ENCODE peak calls at places on chromosomes 1 and 21, in nine cellular contexts. N is CD8-positive, alpha-beta memory T cell; U is retinal pigment epithelial cell; H is right lobe of liver; A is esophagus squamous epithelium; X is H1; Y is cardiac muscle cell; W is MM.1S; C is heart left ventricle. F is an unnamed sample.

GRCh38 chr1:34631126-34631525 is 123.7 kb upstream of the GJB5 start:
- DNase-seq in N (no peak), U (no peak), H (no peak), A (no peak), X (no peak), Y (no peak), W (no peak), C (no peak), F (no peak)

GRCh38 chr1:185646202-185646683 is 87.9 kb upstream of the HMCN1 start:
- DNase-seq in N (no peak), U (peak), H (no peak), A (no peak), X (no peak), Y (peak), W (no peak), C (peak), F (no peak)

GRCh38 chr1:6166655-6167390 is 13.3 kb downstream of the CHD5 start:
- DNase-seq in N (no peak), U (no peak), H (no peak), A (no peak), X (no peak), Y (no peak), W (no peak), C (no peak), F (no peak)

GRCh38 chr21:38455403-38455802 is 42.9 kb downstream of the ERG start:
- DNase-seq in N (no peak), U (no peak), H (no peak), A (no peak), X (no peak), Y (no peak), W (no peak), C (no peak), F (no peak)

GRCh38 chr1:181423301-181423918 is 59.9 kb upstream of the CACNA1E start:
- DNase-seq in N (no peak), U (peak), H (no peak), A (no peak), X (peak), Y (peak), W (peak), C (peak), F (peak)

GRCh38 chr1:246117066-246117791 is 389.9 kb downstream of the SMYD3 start:
- DNase-seq in N (no peak), U (no peak), H (no peak), A (no peak), X (no peak), Y (peak), W (peak), C (peak), F (peak)

GRCh38 chr1:64195089-64195410 is 8.4 kb upstream of the UBE2U start:
- DNase-seq in N (no peak), U (no peak), H (no peak), A (no peak), X (no peak), Y (no peak), W (no peak), C (no peak), F (no peak)

GRCh38 chr1:154419620-154420020 is 14.5 kb downstream of the IL6R start:
- DNase-seq in N (no peak), U (peak), H (peak), A (peak), X (no peak), Y (no peak), W (peak), C (peak), F (no peak)

GRCh38 chr1:57674803-57675202 is 250.9 kb upstream of the DAB1 start:
- DNase-seq in N (no peak), U (no peak), H (no peak), A (no peak), X (no peak), Y (no peak), W (no peak), C (no peak), F (no peak)

GRCh38 chr1:48687271-48688045 is 89.2 kb downstream of the BEND5 start:
- DNase-seq in N (no peak), U (no peak), H (no peak), A (no peak), X (no peak), Y (no peak), W (no peak), C (no peak), F (no peak)

GRCh38 chr1:80251591-80251990 is 1245.1 kb upstream of the ADGRL4 start:
- DNase-seq in N (no peak), U (no peak), H (no peak), A (no peak), X (no peak), Y (no peak), W (peak), C (no peak), F (no peak)

GRCh38 chr1:69738458-69738857 is 170.7 kb downstream of the LRRC7 start:
- DNase-seq in N (no peak), U (no peak), H (no peak), A (no peak), X (no peak), Y (no peak), W (no peak), C (no peak), F (no peak)

GRCh38 chr1:117656202-117656641 is 50.4 kb downstream of the TENT5C start:
- DNase-seq in N (peak), U (no peak), H (peak), A (no peak), X (no peak), Y (no peak), W (peak), C (no peak), F (peak)

GRCh38 chr1:229844675-229845074 is 218.6 kb downstream of the URB2 start:
- DNase-seq in N (no peak), U (no peak), H (no peak), A (no peak), X (no peak), Y (peak), W (no peak), C (no peak), F (no peak)

GRCh38 chr1:40258445-40258769 is 371 bp downstream of the ZMPSTE24 start:
- DNase-seq in N (no peak), U (peak), H (no peak), A (no peak), X (no peak), Y (no peak), W (no peak), C (no peak), F (no peak)

GRCh38 chr1:8516793-8517556 is 199.1 kb downstream of the SLC45A1 start:
- DNase-seq in N (no peak), U (no peak), H (no peak), A (no peak), X (no peak), Y (no peak), W (no peak), C (no peak), F (no peak)

GRCh38 chr1:107267489-107267888 is 126.7 kb downstream of the NTNG1 start:
- DNase-seq in N (no peak), U (no peak), H (no peak), A (no peak), X (no peak), Y (no peak), W (no peak), C (no peak), F (no peak)

GRCh38 chr21:46196733-46197132 is 12.5 kb upstream of the SPATC1L start:
- DNase-seq in N (no peak), U (no peak), H (no peak), A (no peak), X (peak), Y (no peak), W (no peak), C (no peak), F (no peak)

GRCh38 chr1:206001476-206001888 is 1.7 kb downstream of the RAB7B start:
- DNase-seq in N (no peak), U (peak), H (no peak), A (no peak), X (no peak), Y (no peak), W (no peak), C (no peak), F (no peak)

GRCh38 chr21:33540711-33541104 is 1.2 kb downstream of the GART start:
- DNase-seq in N (no peak), U (no peak), H (no peak), A (no peak), X (no peak), Y (no peak), W (peak), C (no peak), F (no peak)
- H3K4me3 ChIP-seq in N (no peak), U (peak), H (peak), A (peak), X (peak), Y (no peak), W (peak), C (no peak), F (peak)

DNA sequence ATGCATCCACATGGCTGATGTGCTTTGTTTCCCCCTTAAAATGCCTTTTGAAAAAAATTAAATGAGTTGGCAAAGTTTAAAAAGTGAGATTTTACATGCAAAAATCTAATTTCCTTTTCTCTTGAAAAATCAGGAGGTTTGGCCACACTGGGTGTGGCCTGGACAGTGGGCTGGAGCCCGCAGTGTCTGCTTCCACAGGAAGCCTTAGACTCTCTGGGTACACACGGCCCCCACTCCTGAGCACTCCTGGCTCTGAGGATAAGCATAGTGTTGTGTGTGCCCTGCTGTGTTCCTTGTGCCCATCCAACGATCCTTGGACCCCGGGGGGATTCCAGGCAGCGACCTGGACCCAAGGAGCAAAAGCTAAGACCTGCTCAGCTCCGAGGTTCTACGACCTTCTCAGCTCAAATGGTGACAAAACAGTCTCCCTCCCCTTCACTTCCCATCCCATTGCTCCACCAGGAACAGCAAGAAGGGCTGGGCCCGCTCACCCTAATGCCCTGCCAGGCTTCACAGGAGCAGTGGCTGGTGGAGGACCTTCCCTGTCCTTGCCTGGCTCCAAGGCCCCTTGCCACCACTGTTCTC is 395.6 kb downstream of the PTPRU start:
- DNase-seq in N (no peak), U (no peak), H (no peak), A (no peak), X (no peak), Y (no peak), W (no peak), C (no peak), F (no peak)
- H3K4me3 ChIP-seq in N (no peak), U (no peak), H (no peak), A (no peak), X (no peak), Y (no peak), W (no peak), C (no peak), F (no peak)

DNA sequence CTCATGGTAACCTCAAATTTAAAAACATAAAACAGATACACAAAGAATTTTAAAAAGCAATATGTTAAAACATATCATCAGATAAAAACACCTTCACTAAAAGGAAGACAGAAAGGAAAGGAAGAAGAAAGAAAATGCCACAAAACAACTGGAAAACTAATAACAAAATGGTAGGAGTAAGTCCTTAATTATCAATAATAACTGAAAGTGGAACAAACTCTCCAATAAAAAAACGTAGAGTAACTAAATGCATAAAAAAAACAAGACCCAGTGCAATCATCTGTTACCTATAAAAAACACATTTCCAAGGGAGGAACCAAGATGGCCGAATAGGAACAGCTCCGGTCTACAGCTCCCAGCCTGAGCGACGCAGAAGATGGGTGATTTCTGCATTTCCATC is 47.1 kb upstream of the ACADM start:
- DNase-seq in N (no peak), U (no peak), H (no peak), A (no peak), X (no peak), Y (no peak), W (no peak), C (no peak), F (no peak)
- H3K4me3 ChIP-seq in N (no peak), U (no peak), H (no peak), A (no peak), X (peak), Y (no peak), W (no peak), C (no peak), F (no peak)

GRCh38 chr1:33307494-33307864 is 13.4 kb downstream of the A3GALT2 start:
- DNase-seq in N (no peak), U (no peak), H (no peak), A (no peak), X (no peak), Y (no peak), W (no peak), C (no peak), F (no peak)

GRCh38 chr1:33302325-33302724 is 18.6 kb downstream of the A3GALT2 start:
- DNase-seq in N (no peak), U (no peak), H (no peak), A (no peak), X (no peak), Y (no peak), W (no peak), C (no peak), F (peak)

GRCh38 chr1:33305016-33305415 is 15.9 kb downstream of the A3GALT2 start:
- DNase-seq in N (no peak), U (no peak), H (no peak), A (no peak), X (no peak), Y (no peak), W (no peak), C (no peak), F (no peak)

GRCh38 chr1:33306561-33307493 is 14.1 kb downstream of the A3GALT2 start:
- DNase-seq in N (no peak), U (no peak), H (no peak), A (no peak), X (peak), Y (no peak), W (no peak), C (no peak), F (no peak)

GRCh38 chr1:33306061-33306460 is 14.8 kb downstream of the A3GALT2 start:
- DNase-seq in N (no peak), U (no peak), H (no peak), A (no peak), X (no peak), Y (no peak), W (no peak), C (no peak), F (no peak)
- H3K4me3 ChIP-seq in N (no peak), U (no peak), H (no peak), A (peak), X (no peak), Y (no peak), W (no peak), C (no peak), F (no peak)

DNA sequence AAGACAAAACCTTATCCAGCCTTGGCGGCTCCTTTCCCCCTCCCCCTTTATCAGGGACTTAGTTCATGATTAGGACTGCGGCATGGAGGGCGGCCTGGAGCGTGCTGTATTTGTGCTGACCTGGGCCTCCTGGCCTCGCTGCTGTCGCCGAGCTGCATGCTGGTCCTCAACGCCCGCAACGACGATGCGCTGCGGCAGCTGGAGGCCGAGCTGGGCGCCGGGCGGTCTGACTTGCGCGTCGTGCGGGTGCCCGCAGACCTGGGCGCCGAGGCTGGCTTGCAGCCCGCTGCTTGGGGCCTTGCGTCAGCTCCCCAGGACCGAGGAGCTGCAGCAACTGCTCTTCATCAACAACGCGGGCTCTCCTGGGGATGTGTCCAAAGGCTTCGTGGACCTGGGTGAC is 70.9 kb downstream of the TM2D1 start:
- DNase-seq in N (no peak), U (no peak), H (no peak), A (no peak), X (no peak), Y (no peak), W (no peak), C (no peak), F (no peak)
- H3K4me3 ChIP-seq in N (no peak), U (no peak), H (no peak), A (no peak), X (no peak), Y (no peak), W (no peak), C (no peak), F (no peak)

F was measured in GM12865.